ENCODE peak calls at places on chromosomes 13 and 19, in seven cellular contexts. E is HCEC 1CT; G is activated CD4-positive, CD25-positive, alpha-beta regulatory T cell; W is amygdala; I is GM12864; F is CD4-positive, alpha-beta T cell; T is stimulated activated naive CD8-positive, alpha-beta T cell treated with anti-CD3 and anti-CD28 coated beads, Interleukin-15, Interleukin-2, amounts not matched to agents 100 U/mL and 50 U/mL, for 24 hours. Y is an unnamed sample.

GRCh38 chr19:39827216-39827615 is 6.7 kb downstream of the DYRK1B start:
- DNase-seq in E (no peak), G (no peak), W (no peak), I (no peak), F (no peak), T (no peak), Y (no peak)

GRCh38 chr19:5205388-5205787 is 135.2 kb downstream of the PTPRS start:
- DNase-seq in E (no peak), G (no peak), W (no peak), I (no peak), F (peak), T (peak), Y (no peak)

GRCh38 chr19:3046621-3047306 is 15.5 kb downstream of the TLE5 start:
- DNase-seq in E (no peak), G (no peak), W (peak), I (no peak), F (no peak), T (no peak), Y (no peak)

GRCh38 chr13:100235311-100235901 is 146.5 kb downstream of the PCCA start:
- DNase-seq in E (peak), G (no peak), W (peak), I (peak), F (no peak), T (no peak), Y (no peak)

GRCh38 chr19:46000497-46001246 is 5.4 kb downstream of the CCDC61 start:
- DNase-seq in E (no peak), G (peak), W (peak), I (no peak), F (peak), T (peak), Y (no peak)

GRCh38 chr13:33639640-33640080 is 178.3 kb upstream of the RFC3 start:
- DNase-seq in E (no peak), G (no peak), W (no peak), I (peak), F (no peak), T (peak), Y (no peak)

GRCh38 chr13:47215741-47216140 is 318.9 kb upstream of the HTR2A start:
- DNase-seq in E (peak), G (no peak), W (no peak), I (no peak), F (no peak), T (no peak), Y (peak)

GRCh38 chr19:40592170-40592569 is 9.0 kb upstream of the LTBP4 start:
- DNase-seq in E (peak), G (no peak), W (no peak), I (no peak), F (no peak), T (no peak), Y (peak)